ENCODE peak calls at places on chromosomes 6 and 20, in six cellular contexts. U is HCT116, N is HepG2, T is NT2/D1, F is K562, V is GM12878. K is an unnamed sample.

GRCh38 chr6:113825776-113826175 is 31.4 kb upstream of the MARCKS start:
- DNase-seq in T (no peak), F (no peak), U (no peak), N (no peak), V (no peak), K (no peak)

GRCh38 chr6:167533851-167534250 is 209.0 kb downstream of the TTLL2 start:
- DNase-seq in U (no peak), V (no peak), F (no peak), T (no peak), N (no peak), K (no peak)

GRCh38 chr6:140078552-140079126 is 704.2 kb upstream of the CITED2 start:
- DNase-seq in T (no peak), F (no peak), N (no peak), U (no peak), V (no peak), K (no peak)

GRCh38 chr6:169991031-169991390 is 239.6 kb downstream of the ERMARD start:
- DNase-seq in V (no peak), T (no peak), N (no peak), U (no peak), F (no peak), K (no peak)

GRCh38 chr6:56491606-56492328 is 150.9 kb downstream of the DST start:
- DNase-seq in V (no peak), U (no peak), F (peak), N (no peak), T (no peak), K (no peak)

GRCh38 chr6:149336529-149336928 is 19.0 kb downstream of the TAB2 start:
- DNase-seq in U (no peak), T (no peak), F (no peak), V (no peak), N (no peak), K (no peak)

GRCh38 chr20:20201124-20201523 is 148.8 kb downstream of the CFAP61 start:
- DNase-seq in V (no peak), T (no peak), F (no peak), U (no peak), N (no peak), K (no peak)

GRCh38 chr6:3147914-3148757 is 9.2 kb downstream of the TUBB2A start:
- DNase-seq in V (no peak), U (no peak), T (no peak), N (no peak), F (peak), K (no peak)

GRCh38 chr6:72976389-72976900 is 248.9 kb downstream of the KHDC1L start:
- DNase-seq in V (no peak), F (no peak), U (no peak), N (no peak), T (no peak), K (no peak)

GRCh38 chr20:35342154-35342769 is 50.0 kb upstream of the FAM83C start:
- DNase-seq in U (no peak), T (peak), V (no peak), F (no peak), N (no peak), K (no peak)

GRCh38 chr6:77334093-77334492 is 129.2 kb downstream of the HTR1B start:
- DNase-seq in T (no peak), F (no peak), U (no peak), V (no peak), N (no peak), K (no peak)

GRCh38 chr6:144678844-144679243 is 393.7 kb downstream of the UTRN start:
- DNase-seq in N (no peak), U (no peak), V (no peak), F (no peak), T (no peak), K (no peak)

GRCh38 chr6:113842165-113842564 is 15.0 kb upstream of the MARCKS start:
- DNase-seq in V (no peak), F (no peak), N (no peak), T (no peak), U (no peak), K (no peak)

GRCh38 chr6:155246825-155247224 is 17.0 kb upstream of the CLDN20 start:
- DNase-seq in V (no peak), T (no peak), F (no peak), U (no peak), N (no peak), K (no peak)

GRCh38 chr20:58372836-58373235 is 16.2 kb upstream of the VAPB start:
- DNase-seq in N (no peak), T (no peak), U (no peak), V (no peak), F (no peak), K (peak)

GRCh38 chr6:126307859-126308258 is 32.1 kb upstream of the CENPW start:
- DNase-seq in V (no peak), T (no peak), U (no peak), F (no peak), N (no peak), K (no peak)

GRCh38 chr20:64244870-64245603 is 10.5 kb upstream of the PCMTD2 start:
- DNase-seq in F (no peak), V (no peak), T (no peak), N (no peak), U (no peak), K (no peak)

GRCh38 chr6:36975231-36976004 is 10.6 kb downstream of the MTCH1 start:
- DNase-seq in V (no peak), F (no peak), T (no peak), U (no peak), N (no peak), K (no peak)

GRCh38 chr20:13648291-13648690 is 9.6 kb upstream of the TASP1 start:
- DNase-seq in T (no peak), V (no peak), N (no peak), F (no peak), U (no peak), K (no peak)

GRCh38 chr20:919491-919916 is 3.4 kb upstream of the ANGPT4 start:
- DNase-seq in F (peak), V (no peak), T (no peak), U (no peak), N (no peak), K (no peak)

GRCh38 chr20:53828673-53829085 is 235.0 kb upstream of the ZNF217 start:
- DNase-seq in U (peak), V (no peak), N (no peak), T (peak), F (peak), K (no peak)

GRCh38 chr6:1792989-1793388 is 183.3 kb downstream of the FOXC1 start:
- DNase-seq in T (peak), V (no peak), F (peak), U (peak), N (peak), K (no peak)

GRCh38 chr20:45345104-45345936 is 2.9 kb downstream of the SDC4 start:
- DNase-seq in F (no peak), T (no peak), V (no peak), U (no peak), N (no peak), K (no peak)

GRCh38 chr20:3796477-3797225 is 541 bp downstream of the CDC25B start:
- DNase-seq in U (no peak), N (no peak), F (no peak), V (no peak), T (no peak), K (no peak)

GRCh38 chr20:36549628-36549941 is 8.3 kb downstream of the MYL9 start:
- DNase-seq in U (no peak), V (no peak), F (no peak), N (no peak), T (no peak), K (no peak)

GRCh38 chr20:45857836-45858250 is 429 bp downstream of the ZSWIM3 start:
- DNase-seq in N (no peak), F (peak), V (peak), T (no peak), U (no peak), K (no peak)

GRCh38 chr6:36383608-36384007 is 3.9 kb downstream of the ETV7 start:
- DNase-seq in T (no peak), N (no peak), V (no peak), F (no peak), U (no peak), K (no peak)

GRCh38 chr20:62391165-62392076 is 4.5 kb downstream of the RPS21 start:
- DNase-seq in V (no peak), T (no peak), N (no peak), U (no peak), F (no peak), K (no peak)

GRCh38 chr6:1379810-1380198 is 9.6 kb upstream of the FOXF2 start:
- DNase-seq in T (no peak), F (no peak), N (no peak), U (no peak), V (no peak), K (no peak)

GRCh38 chr6:31559958-31560696 is 12.0 kb upstream of the LTA start:
- DNase-seq in V (peak), N (no peak), F (peak), T (no peak), U (no peak), K (no peak)

GRCh38 chr6:85795966-85796365 is 153.3 kb upstream of the SYNCRIP start:
- DNase-seq in F (no peak), U (no peak), V (no peak), T (no peak), N (no peak), K (no peak)

GRCh38 chr20:45959126-45959525 is 12.9 kb downstream of the ZNF335 start:
- DNase-seq in N (no peak), T (no peak), F (no peak), V (no peak), U (no peak), K (no peak)

GRCh38 chr6:119985952-119986736 is 636.6 kb upstream of the MAN1A1 start:
- DNase-seq in V (no peak), N (no peak), T (no peak), U (no peak), F (peak), K (no peak)

GRCh38 chr20:63939061-63939935 is 16.9 kb downstream of the UCKL1 start:
- DNase-seq in V (no peak), F (no peak), T (no peak), U (no peak), N (no peak), K (no peak)

DNA sequence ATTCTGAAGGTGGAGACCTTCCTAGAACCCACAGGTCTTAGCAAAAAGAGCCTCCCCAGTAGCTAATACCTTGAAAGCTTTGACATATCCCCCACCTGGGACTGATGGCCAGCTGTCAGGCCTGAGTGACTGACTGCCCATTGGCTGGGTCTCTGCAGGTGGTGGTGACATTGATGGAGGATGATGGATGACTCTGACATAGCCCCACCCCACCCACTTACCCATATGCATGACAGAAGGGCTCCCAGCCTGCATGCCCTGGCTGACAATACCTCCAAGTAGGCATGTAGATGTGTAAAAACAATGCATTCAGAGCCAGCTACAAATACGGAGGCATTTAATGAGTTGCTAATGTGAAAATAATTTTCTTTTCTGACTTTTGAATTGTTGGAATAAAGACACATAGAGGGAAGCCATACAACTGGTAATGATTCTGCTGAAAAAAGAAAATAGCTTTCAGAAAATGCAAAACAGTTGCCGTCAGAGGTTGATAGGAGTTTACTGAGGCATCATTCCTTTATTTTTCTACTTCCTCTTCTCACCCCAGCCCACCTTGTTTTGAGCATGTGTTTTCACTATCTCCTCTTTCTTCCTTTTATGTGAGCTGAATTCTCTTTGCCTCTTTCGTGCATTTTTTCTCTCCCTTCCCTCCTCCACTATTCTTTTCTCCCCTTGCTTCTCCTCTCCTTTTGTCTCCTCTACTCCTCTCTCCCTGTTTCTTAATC is 70.6 kb downstream of the OLIG3 start:
- DNase-seq in F (no peak), T (peak), U (no peak), N (no peak), V (no peak), K (peak)
- TF ChIP-seq ZNF274 in F (no peak), T (no peak), U (no peak), N (no peak), V (no peak), K (no peak)

GRCh38 chr6:25404693-25405169 is 125.6 kb downstream of the CARMIL1 start:
- DNase-seq in V (peak), F (no peak), U (no peak), T (no peak), N (no peak), K (no peak)

GRCh38 chr6:25402125-25402524 is 123.0 kb downstream of the CARMIL1 start:
- DNase-seq in U (no peak), F (no peak), V (no peak), N (no peak), T (no peak), K (no peak)

GRCh38 chr6:25403150-25403549 is 124.0 kb downstream of the CARMIL1 start:
- DNase-seq in V (no peak), F (no peak), N (no peak), T (no peak), U (no peak), K (no peak)

GRCh38 chr6:25404094-25404493 is 124.9 kb downstream of the CARMIL1 start:
- DNase-seq in U (no peak), N (no peak), F (no peak), T (no peak), V (no peak), K (no peak)

GRCh38 chr6:25405442-25405841 is 126.3 kb downstream of the CARMIL1 start:
- DNase-seq in F (no peak), V (no peak), T (no peak), N (no peak), U (no peak), K (no peak)
- H3K9ac ChIP-seq in F (no peak), V (no peak), T (no peak), N (no peak), U (no peak), K (no peak)

GRCh38 chr20:25067102-25067987 is 9.4 kb upstream of the ACSS1 start:
- DNase-seq in F (no peak), U (no peak), N (no peak), T (no peak), V (no peak), K (no peak)
- TF ChIP-seq ZNF274 in F (no peak), U (no peak), N (no peak), T (no peak), V (no peak), K (no peak)

DNA sequence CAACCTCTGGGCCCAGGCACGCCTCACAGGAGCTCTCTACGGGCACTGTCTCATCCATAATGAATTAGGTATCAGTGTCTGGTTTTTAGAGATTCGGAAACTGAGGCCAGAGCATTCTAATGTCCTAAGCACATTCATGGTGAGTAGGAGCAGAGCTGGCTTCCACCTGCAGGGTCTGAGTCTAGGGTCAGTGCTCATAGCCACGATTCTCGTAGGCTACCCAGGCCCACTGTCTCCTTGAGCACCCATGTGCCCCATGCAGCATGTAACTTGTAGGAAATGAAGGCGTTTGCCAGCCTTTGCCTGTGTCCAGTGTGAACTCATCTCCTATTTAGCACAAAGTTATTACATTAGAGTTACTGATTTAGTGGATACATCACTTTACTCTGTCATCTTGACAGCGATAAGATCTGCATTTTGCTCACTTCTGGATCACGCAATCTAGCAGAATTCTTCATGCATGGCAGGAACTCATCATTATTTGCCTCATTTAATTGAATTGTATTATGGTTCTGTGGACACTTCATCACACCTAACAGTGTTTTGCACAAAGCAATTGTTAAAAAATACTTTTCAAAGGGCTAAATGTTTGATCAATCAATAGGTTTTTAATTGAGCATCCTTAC is 205.3 kb upstream of the SULF2 start:
- DNase-seq in N (no peak), V (no peak), F (no peak), T (no peak), U (no peak), K (no peak)
- H3K9ac ChIP-seq in N (no peak), V (no peak), F (no peak), T (no peak), U (no peak), K (no peak)

DNA sequence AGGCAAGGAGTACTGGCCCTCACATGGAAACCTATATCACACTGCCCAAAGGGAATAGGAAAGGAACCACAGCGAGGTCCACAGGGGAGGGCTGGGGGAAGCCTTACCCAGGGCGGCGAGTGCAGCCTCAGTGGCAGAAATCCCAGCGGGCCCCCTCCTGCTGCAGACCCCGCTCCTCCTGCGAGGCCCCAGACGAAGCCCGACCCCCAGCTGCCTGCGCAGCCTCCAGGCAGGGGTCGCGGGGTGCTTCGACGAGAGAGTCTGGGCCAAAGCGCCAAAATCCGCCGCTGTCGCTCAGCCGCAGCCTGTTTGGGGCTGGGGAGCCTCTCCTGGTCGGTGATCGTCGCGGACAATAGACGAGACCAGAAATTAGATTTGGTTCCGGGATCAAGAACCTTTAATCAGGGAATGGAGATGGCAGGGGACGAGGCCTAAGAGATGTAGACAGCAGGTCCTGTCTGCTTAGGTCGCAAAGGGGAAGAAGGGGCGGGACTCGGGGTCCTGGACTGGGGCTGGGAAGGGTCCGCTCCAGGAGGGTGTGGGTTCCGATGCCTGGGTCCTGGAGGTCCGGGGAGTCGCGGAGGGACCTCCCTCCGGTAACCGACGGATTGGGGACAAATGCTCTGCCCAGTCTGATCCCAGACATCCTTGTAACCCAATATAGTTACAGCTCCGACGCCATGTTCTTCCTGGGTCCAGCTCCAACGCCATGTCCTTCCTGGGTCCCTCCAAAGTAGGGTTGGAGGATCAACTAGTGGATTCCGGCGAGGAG is 36.4 kb upstream of the HLA-E start:
- DNase-seq in F (no peak), T (no peak), V (no peak), N (no peak), U (no peak), K (no peak)
- TF ChIP-seq ZNF274 in F (no peak), T (no peak), V (no peak), N (no peak), U (no peak), K (no peak)

DNA sequence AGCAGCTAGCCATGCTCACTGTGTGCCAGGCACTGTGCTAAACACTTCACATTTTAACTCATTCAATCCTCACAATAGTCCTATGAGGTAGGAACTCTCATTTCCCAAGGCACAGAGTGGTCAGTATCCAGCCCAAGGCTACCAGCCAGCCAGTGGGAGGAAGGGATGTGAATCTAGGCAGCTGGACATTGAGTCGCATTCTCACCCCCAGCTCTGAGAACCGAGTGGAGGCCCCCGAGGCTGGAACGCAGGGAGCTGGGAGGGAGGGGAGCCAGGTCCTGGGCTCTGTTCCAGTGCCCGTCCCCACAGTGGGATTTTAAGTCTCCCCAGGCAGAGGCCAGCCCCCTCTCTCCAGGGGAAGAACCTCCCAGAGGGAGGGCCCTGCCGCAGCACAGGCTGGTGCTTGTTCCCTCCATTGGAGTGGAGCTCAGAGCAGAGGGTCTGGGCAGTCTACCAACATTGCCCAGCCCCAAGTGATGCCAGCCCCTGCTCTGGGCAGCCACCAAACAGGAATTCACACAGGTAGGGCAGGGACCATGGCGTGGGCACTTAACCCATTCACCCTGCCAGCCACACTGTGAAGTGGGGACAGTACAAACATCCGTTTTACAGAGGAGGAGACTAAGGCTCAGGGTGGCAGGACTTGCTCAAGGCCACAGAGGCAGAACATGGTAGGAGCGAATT is 131.3 kb downstream of the CEBPB start:
- DNase-seq in U (no peak), T (no peak), F (no peak), V (no peak), N (no peak), K (no peak)
- H3K9ac ChIP-seq in U (peak), T (no peak), F (peak), V (no peak), N (peak), K (no peak)

GRCh38 chr6:143110996-143111395 is 50.3 kb downstream of the AIG1 start:
- DNase-seq in V (no peak), F (no peak), T (no peak), U (no peak), N (no peak), K (no peak)
- TF ChIP-seq ZNF274 in V (no peak), F (no peak), T (no peak), U (no peak), N (no peak), K (no peak)

GRCh38 chr6:27228963-27229477 is 18.5 kb upstream of the PRSS16 start:
- DNase-seq in V (no peak), N (no peak), F (no peak), T (no peak), U (no peak), K (no peak)
- H3K9ac ChIP-seq in V (no peak), N (no peak), F (no peak), T (peak), U (no peak), K (no peak)

GRCh38 chr6:163179061-163179460 is 235.5 kb upstream of the QKI start:
- DNase-seq in F (no peak), V (no peak), T (no peak), U (no peak), N (no peak), K (no peak)
- TF ChIP-seq ZNF274 in F (no peak), V (no peak), T (no peak), U (no peak), N (no peak), K (no peak)

K was measured in H1.